ENCODE peak calls at places on chromosomes 5 and 9, in six cellular contexts. F is fibroblast of lung, R is fibroblast of mammary gland, P is HFFc6, B is upper lobe of left lung, X is cardiac fibroblast. L is an unnamed sample.
A peak's percentile ranks its signal among the peaks of the same experiment; 100 is the strongest.

GRCh38 chr5:73796164-73797141 is 170.5 kb downstream of the ARHGEF28 start:
- DNase-seq in F (peak; percentile 95), R (peak; percentile 97), P (peak; percentile 91), B (no peak), X (peak; percentile 94), L (no peak)

GRCh38 chr5:39668980-39669379 is 244.2 kb upstream of the DAB2 start:
- DNase-seq in F (no peak), R (no peak), P (peak; percentile 4), B (no peak), X (no peak), L (no peak)

GRCh38 chr5:32193591-32193990 is 19.5 kb upstream of the GOLPH3 start:
- DNase-seq in F (peak; percentile 91), R (peak; percentile 88), P (peak; percentile 37), B (no peak), X (peak; percentile 96), L (no peak)

GRCh38 chr5:123515904-123516303 is 3.9 kb downstream of the CSNK1G3 start:
- DNase-seq in F (no peak), R (no peak), P (no peak), B (no peak), X (no peak), L (no peak)

GRCh38 chr5:156402387-156402921 is 75.5 kb downstream of the SGCD start:
- DNase-seq in F (no peak), R (no peak), P (no peak), B (no peak), X (no peak), L (peak; percentile 52)

GRCh38 chr5:158848634-158849033 is 251.1 kb downstream of the EBF1 start:
- DNase-seq in F (no peak), R (no peak), P (no peak), B (no peak), X (no peak), L (no peak)

GRCh38 chr5:102719886-102720285 is 35.2 kb upstream of the PAM start:
- DNase-seq in F (no peak), R (no peak), P (no peak), B (no peak), X (no peak), L (no peak)

GRCh38 chr5:142821733-142822487 is 51.7 kb downstream of the ARHGAP26 start:
- DNase-seq in F (peak; percentile 90), R (peak; percentile 95), P (peak; percentile 93), B (no peak), X (peak; percentile 78), L (no peak)

GRCh38 chr9:113645972-113646241 is 182.4 kb downstream of the RGS3 start:
- DNase-seq in F (no peak), R (no peak), P (no peak), B (no peak), X (no peak), L (no peak)

GRCh38 chr9:70478963-70479641 is 64.6 kb upstream of the KLF9 start:
- DNase-seq in F (peak; percentile 84), R (peak; percentile 84), P (no peak), B (no peak), X (peak; percentile 91), L (no peak)

GRCh38 chr5:10594591-10595210 is 30.8 kb downstream of the ANKRD33B start:
- DNase-seq in F (peak; percentile 17), R (peak; percentile 72), P (no peak), B (no peak), X (peak; percentile 41), L (no peak)
- TF ChIP-seq CTCF in F (no peak), R (no peak), P (no peak), B (no peak), X (no peak), L (no peak)

DNA sequence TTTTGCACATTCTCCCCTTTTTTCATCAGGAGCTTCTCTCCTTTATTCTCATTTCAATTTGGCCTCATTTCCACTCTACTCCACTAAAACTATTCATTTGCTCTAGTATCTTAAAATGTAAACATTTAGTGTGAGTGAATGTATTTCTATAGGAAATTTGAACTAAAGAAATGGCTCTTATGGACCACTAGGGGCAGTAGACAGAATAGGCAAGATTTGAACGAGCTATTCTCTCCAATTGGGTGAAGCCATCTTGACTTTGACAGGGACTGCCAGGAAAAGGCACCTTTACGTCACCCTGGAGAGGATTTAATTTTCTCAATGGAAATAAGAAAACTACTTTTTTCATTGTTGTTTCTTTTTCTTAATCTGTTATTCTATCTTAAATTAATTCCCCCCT is 666.3 kb downstream of the DNAH5 start:
- DNase-seq in F (no peak), R (no peak), P (no peak), B (no peak), X (no peak), L (no peak)
- TF ChIP-seq CTCF in F (no peak), R (peak; percentile 11), P (peak; percentile 67), B (no peak), X (peak; percentile 27), L (no peak)

DNA sequence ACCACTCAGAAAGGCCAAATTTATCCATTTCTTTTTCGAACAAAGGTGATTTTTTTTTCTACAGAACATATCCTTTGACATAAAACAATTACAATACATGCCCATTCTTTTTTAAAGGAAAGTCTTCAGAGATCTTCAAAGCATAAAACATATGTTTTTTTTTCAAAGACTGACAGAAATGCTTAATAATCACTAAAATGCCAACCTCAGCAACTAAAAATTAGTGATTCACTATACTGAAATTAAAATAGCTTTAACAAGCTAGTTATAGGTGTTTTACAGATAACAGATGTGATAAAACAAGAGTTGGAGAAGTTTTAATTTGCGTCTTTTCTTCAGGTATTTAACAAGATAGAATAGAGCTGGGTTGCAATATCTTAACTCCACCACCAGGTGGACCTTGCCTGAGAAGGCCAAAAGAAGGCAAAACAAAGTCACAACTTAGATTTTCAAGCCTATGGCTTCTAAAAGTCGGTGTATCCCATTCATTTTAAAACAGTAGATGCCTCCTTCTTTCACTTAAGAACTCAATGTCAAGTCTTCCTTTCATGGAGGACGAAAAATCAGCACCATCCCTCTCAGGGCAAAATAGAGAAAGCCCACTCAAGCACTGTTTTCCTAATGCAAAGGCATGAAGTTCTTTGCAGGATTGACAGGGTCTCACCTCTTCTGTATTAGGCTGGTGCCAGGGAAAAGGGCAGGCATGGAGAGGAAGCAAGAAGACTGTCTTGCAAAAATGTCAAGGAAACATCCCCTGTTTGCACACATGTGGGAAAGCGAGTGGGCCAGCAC is 31.1 kb upstream of the CPLX2 start:
- DNase-seq in F (peak; percentile 33), R (peak; percentile 38), P (peak; percentile 27), B (no peak), X (peak; percentile 26), L (no peak)
- TF ChIP-seq CTCF in F (peak; percentile 72), R (peak; percentile 73), P (peak; percentile 91), B (peak; percentile 45), X (peak; percentile 58), L (no peak)

GRCh38 chr9:1996156-1996555 is 19.0 kb upstream of the SMARCA2 start:
- DNase-seq in F (no peak), R (no peak), P (no peak), B (no peak), X (no peak), L (no peak)

GRCh38 chr9:2000314-2000713 is 14.8 kb upstream of the SMARCA2 start:
- DNase-seq in F (no peak), R (no peak), P (no peak), B (no peak), X (no peak), L (no peak)

GRCh38 chr9:1995084-1995483 is 20.1 kb upstream of the SMARCA2 start:
- DNase-seq in F (no peak), R (no peak), P (no peak), B (no peak), X (no peak), L (no peak)

GRCh38 chr9:1994180-1994579 is 21.0 kb upstream of the SMARCA2 start:
- DNase-seq in F (no peak), R (peak; percentile 8), P (no peak), B (no peak), X (no peak), L (no peak)

DNA sequence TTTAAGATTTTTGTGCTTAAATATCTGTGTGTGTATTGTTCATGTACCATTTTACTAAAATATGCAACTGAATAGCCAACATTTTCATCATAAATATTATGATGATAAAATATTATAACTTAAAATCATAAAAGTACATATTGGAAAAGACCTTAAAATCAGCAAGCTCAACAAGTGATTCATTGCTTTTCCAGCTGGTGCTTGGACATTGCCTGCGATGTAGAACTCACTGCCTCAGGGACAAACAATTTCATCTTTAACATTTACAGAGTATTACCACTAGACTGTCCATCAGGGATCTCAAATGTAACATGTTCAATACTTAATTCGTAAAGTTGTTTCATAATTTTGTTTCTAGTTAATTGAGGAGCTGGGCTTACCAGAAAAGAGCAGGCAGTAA is 17.5 kb upstream of the SMARCA2 start:
- DNase-seq in F (no peak), R (no peak), P (no peak), B (no peak), X (no peak), L (no peak)
- TF ChIP-seq CTCF in F (no peak), R (no peak), P (no peak), B (no peak), X (no peak), L (no peak)

GRCh38 chr9:99193466-99193821 is 28.3 kb downstream of the ALG2 start:
- DNase-seq in F (no peak), R (no peak), P (no peak), B (no peak), X (no peak), L (no peak)

GRCh38 chr9:99190597-99191283 is 31.0 kb downstream of the ALG2 start:
- DNase-seq in F (no peak), R (no peak), P (no peak), B (no peak), X (no peak), L (no peak)

GRCh38 chr9:99189887-99190596 is 31.7 kb downstream of the ALG2 start:
- DNase-seq in F (peak; percentile 56), R (no peak), P (no peak), B (no peak), X (no peak), L (no peak)

GRCh38 chr9:99189186-99189585 is 32.6 kb downstream of the ALG2 start:
- DNase-seq in F (no peak), R (no peak), P (no peak), B (no peak), X (no peak), L (no peak)

GRCh38 chr9:99192786-99193465 is 28.8 kb downstream of the ALG2 start:
- DNase-seq in F (peak; percentile 49), R (peak; percentile 84), P (peak; percentile 8), B (no peak), X (peak; percentile 14), L (no peak)
- TF ChIP-seq CTCF in F (peak; percentile 31), R (peak; percentile 52), P (peak; percentile 49), B (no peak), X (peak; percentile 45), L (no peak)

DNA sequence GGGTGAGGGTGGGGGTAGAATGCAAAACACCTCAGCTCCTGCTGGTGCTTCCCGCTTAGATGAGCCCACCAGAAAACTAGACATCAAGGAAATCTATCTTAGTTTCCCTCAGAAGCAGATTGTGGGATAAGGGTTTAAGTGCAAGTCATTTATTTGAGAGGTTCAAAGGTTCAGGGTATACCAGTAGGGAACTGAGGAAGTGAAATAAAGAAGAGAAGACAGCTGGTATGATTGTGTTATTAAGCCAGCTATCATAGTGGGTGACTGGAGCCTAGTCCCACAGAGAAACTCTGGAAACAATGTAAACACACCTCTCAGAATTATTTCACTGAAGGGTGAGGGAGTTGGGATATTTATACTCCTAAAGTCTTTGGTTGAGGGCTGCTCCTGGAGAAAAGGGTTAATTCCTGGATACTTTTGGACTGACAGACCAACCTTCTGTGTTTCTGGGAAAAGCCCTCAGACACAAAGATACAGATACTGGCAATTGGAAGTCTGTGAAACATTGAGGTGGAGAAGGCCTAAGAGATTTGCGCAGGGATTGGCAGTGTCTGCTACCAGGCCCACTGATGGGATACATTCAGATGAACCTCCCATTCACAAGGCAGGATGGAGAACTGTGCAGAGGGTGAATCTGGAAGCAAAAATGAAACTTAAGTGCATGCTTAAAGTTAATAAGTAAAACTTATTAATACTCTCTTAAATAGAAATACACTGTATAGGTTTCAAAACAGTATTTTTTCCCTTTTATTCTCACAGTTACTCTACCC is 6.4 kb upstream of the DCTN4 start:
- DNase-seq in F (no peak), R (no peak), P (no peak), B (no peak), X (no peak), L (no peak)
- TF ChIP-seq CTCF in F (no peak), R (no peak), P (no peak), B (no peak), X (no peak), L (no peak)